ENCODE peak calls at places on chromosomes 5 and 9, in four cellular contexts. One of them, this sample, is unnamed.

GRCh38 chr5:134004626-134005414 is at the start of gene VDAC1:
- DNase-seq in lower lobe of right lung: peak
- DNase-seq in psoas muscle: peak
- DNase-seq in cardiac muscle cell: peak
- DNase-seq in this sample: peak

GRCh38 chr9:33170464-33171156 is 3.5 kb upstream of the B4GALT1 start:
- DNase-seq in cardiac muscle cell: peak
- DNase-seq in psoas muscle: peak
- DNase-seq in lower lobe of right lung: peak
- DNase-seq in this sample: peak

GRCh38 chr5:180007582-180007981 is 64.0 kb downstream of the RNF130 start:
- DNase-seq in lower lobe of right lung: no peak
- DNase-seq in cardiac muscle cell: peak
- DNase-seq in psoas muscle: no peak
- DNase-seq in this sample: peak

GRCh38 chr5:79075646-79076426 is 6.3 kb downstream of the BHMT2 start:
- DNase-seq in lower lobe of right lung: no peak
- DNase-seq in psoas muscle: no peak
- DNase-seq in cardiac muscle cell: no peak
- DNase-seq in this sample: no peak

GRCh38 chr9:7180247-7180646 is 422.5 kb downstream of the KDM4C start:
- DNase-seq in psoas muscle: no peak
- DNase-seq in lower lobe of right lung: no peak
- DNase-seq in cardiac muscle cell: no peak
- DNase-seq in this sample: peak

GRCh38 chr9:83957029-83957513 is 22.9 kb downstream of the HNRNPK start:
- DNase-seq in psoas muscle: no peak
- DNase-seq in cardiac muscle cell: no peak
- DNase-seq in lower lobe of right lung: no peak
- DNase-seq in this sample: no peak

GRCh38 chr5:63351164-63351563 is 611.1 kb downstream of the HTR1A start:
- DNase-seq in lower lobe of right lung: no peak
- DNase-seq in cardiac muscle cell: no peak
- DNase-seq in psoas muscle: no peak
- DNase-seq in this sample: no peak

GRCh38 chr9:2815661-2816060 is 28.2 kb downstream of the PUM3 start:
- DNase-seq in cardiac muscle cell: no peak
- DNase-seq in psoas muscle: no peak
- DNase-seq in lower lobe of right lung: no peak
- DNase-seq in this sample: no peak

GRCh38 chr9:101162231-101162630 is 133.7 kb downstream of the PLPPR1 start:
- DNase-seq in cardiac muscle cell: no peak
- DNase-seq in psoas muscle: no peak
- DNase-seq in lower lobe of right lung: no peak
- DNase-seq in this sample: peak

GRCh38 chr5:57976506-57976905 is 483.4 kb downstream of the PLK2 start:
- DNase-seq in psoas muscle: no peak
- DNase-seq in cardiac muscle cell: no peak
- DNase-seq in lower lobe of right lung: no peak
- DNase-seq in this sample: no peak

GRCh38 chr5:67246108-67246507 is 49.5 kb upstream of the CD180 start:
- DNase-seq in cardiac muscle cell: peak
- DNase-seq in psoas muscle: no peak
- DNase-seq in lower lobe of right lung: no peak
- DNase-seq in this sample: peak

GRCh38 chr5:18119156-18119785 is 485.0 kb downstream of the TAF11L14 start:
- DNase-seq in psoas muscle: no peak
- DNase-seq in cardiac muscle cell: no peak
- DNase-seq in lower lobe of right lung: no peak
- DNase-seq in this sample: peak

GRCh38 chr9:121333950-121334773 is 35.9 kb downstream of the STOM start:
- DNase-seq in cardiac muscle cell: no peak
- DNase-seq in psoas muscle: no peak
- DNase-seq in lower lobe of right lung: no peak
- DNase-seq in this sample: no peak

GRCh38 chr5:147522435-147522834 is 12.6 kb upstream of the DPYSL3 start:
- DNase-seq in lower lobe of right lung: no peak
- DNase-seq in psoas muscle: no peak
- DNase-seq in cardiac muscle cell: no peak
- DNase-seq in this sample: peak

GRCh38 chr9:89802809-89803355 is 198.1 kb downstream of the GADD45G start:
- DNase-seq in cardiac muscle cell: no peak
- DNase-seq in psoas muscle: peak
- DNase-seq in lower lobe of right lung: peak
- DNase-seq in this sample: no peak

GRCh38 chr9:25226901-25227686 is 451.1 kb downstream of the TUSC1 start:
- DNase-seq in cardiac muscle cell: no peak
- DNase-seq in lower lobe of right lung: no peak
- DNase-seq in psoas muscle: no peak
- DNase-seq in this sample: no peak

GRCh38 chr9:25225938-25226760 is 452.1 kb downstream of the TUSC1 start:
- DNase-seq in psoas muscle: no peak
- DNase-seq in cardiac muscle cell: no peak
- DNase-seq in lower lobe of right lung: no peak
- DNase-seq in this sample: no peak

DNA sequence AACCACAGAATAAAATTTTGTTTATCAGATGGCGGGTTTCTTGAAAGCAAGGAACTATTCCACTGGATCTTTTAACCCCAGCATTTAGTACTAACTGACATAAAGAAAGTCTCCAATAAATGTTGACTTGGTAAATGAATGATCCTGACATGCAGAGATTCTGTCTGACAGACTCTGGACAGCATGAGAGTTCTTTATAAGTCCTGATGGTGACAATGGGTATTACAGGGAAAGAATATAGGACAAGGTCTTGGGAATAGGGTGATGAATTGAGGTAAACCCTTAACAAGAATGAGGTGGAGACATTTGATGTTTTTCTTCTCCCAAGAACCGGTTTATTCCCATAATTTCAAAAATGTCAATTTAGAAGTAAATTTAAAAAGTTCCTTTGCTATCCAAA is 453.9 kb downstream of the TUSC1 start:
- DNase-seq in psoas muscle: no peak
- DNase-seq in lower lobe of right lung: no peak
- DNase-seq in cardiac muscle cell: no peak
- DNase-seq in this sample: no peak
- H3K4me3 ChIP-seq in psoas muscle: no peak
- H3K4me3 ChIP-seq in lower lobe of right lung: no peak
- H3K4me3 ChIP-seq in cardiac muscle cell: no peak
- H3K4me3 ChIP-seq in this sample: no peak

GRCh38 chr5:96172436-96172835 is 210.8 kb upstream of the ELL2 start:
- DNase-seq in psoas muscle: no peak
- DNase-seq in cardiac muscle cell: no peak
- DNase-seq in lower lobe of right lung: no peak
- DNase-seq in this sample: no peak

GRCh38 chr5:96175090-96175489 is 213.4 kb upstream of the ELL2 start:
- DNase-seq in lower lobe of right lung: no peak
- DNase-seq in psoas muscle: no peak
- DNase-seq in cardiac muscle cell: no peak
- DNase-seq in this sample: no peak

GRCh38 chr5:96177303-96177869 is 215.7 kb upstream of the ELL2 start:
- DNase-seq in lower lobe of right lung: no peak
- DNase-seq in cardiac muscle cell: no peak
- DNase-seq in psoas muscle: no peak
- DNase-seq in this sample: no peak

GRCh38 chr5:96180684-96181083 is 219.0 kb upstream of the ELL2 start:
- DNase-seq in lower lobe of right lung: no peak
- DNase-seq in psoas muscle: no peak
- DNase-seq in cardiac muscle cell: no peak
- DNase-seq in this sample: no peak

GRCh38 chr5:96176022-96176421 is 214.4 kb upstream of the ELL2 start:
- DNase-seq in lower lobe of right lung: no peak
- DNase-seq in cardiac muscle cell: no peak
- DNase-seq in psoas muscle: no peak
- DNase-seq in this sample: no peak
- H3K27ac ChIP-seq in lower lobe of right lung: no peak
- H3K27ac ChIP-seq in cardiac muscle cell: no peak
- H3K27ac ChIP-seq in psoas muscle: no peak
- H3K27ac ChIP-seq in this sample: no peak

GRCh38 chr5:54310433-54311177 is at the start of gene ARL15:
- DNase-seq in psoas muscle: peak
- DNase-seq in cardiac muscle cell: peak
- DNase-seq in lower lobe of right lung: peak
- DNase-seq in this sample: peak
- TF ChIP-seq CTCF in psoas muscle: no peak
- TF ChIP-seq CTCF in cardiac muscle cell: no peak
- TF ChIP-seq CTCF in lower lobe of right lung: peak
- TF ChIP-seq CTCF in this sample: no peak

GRCh38 chr9:37029304-37029775 is 4.7 kb downstream of the PAX5 start:
- DNase-seq in psoas muscle: no peak
- DNase-seq in lower lobe of right lung: no peak
- DNase-seq in cardiac muscle cell: no peak
- DNase-seq in this sample: peak
- H3K4me3 ChIP-seq in psoas muscle: peak
- H3K4me3 ChIP-seq in lower lobe of right lung: no peak
- H3K4me3 ChIP-seq in cardiac muscle cell: no peak
- H3K4me3 ChIP-seq in this sample: peak

DNA sequence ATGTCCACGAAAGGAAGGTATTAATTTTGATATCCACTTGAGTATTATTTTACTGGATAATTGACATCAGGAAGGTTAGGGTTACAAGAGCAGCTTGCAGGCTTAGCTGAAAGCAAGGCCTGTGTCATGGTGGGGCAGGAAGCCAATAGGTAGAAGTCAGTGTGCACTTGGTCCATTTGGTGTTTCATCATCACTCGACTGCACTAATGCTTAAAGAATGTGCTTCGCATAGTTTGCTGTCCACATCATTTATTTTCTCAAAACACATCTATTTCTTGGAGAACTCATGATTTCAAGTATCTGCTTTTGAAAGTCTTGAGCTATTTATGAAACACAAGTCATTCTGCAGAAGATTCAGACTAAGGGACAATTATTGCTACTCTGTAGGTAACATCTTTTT is 59.6 kb upstream of the GNA14 start:
- DNase-seq in psoas muscle: peak
- DNase-seq in lower lobe of right lung: peak
- DNase-seq in cardiac muscle cell: no peak
- DNase-seq in this sample: no peak
- H3K27ac ChIP-seq in psoas muscle: no peak
- H3K27ac ChIP-seq in lower lobe of right lung: no peak
- H3K27ac ChIP-seq in cardiac muscle cell: no peak
- H3K27ac ChIP-seq in this sample: no peak

GRCh38 chr9:98254236-98255063 is 999 bp downstream of the TBC1D2 start:
- DNase-seq in lower lobe of right lung: no peak
- DNase-seq in psoas muscle: no peak
- DNase-seq in cardiac muscle cell: no peak
- DNase-seq in this sample: no peak

GRCh38 chr9:98253563-98253962 is 1.9 kb downstream of the TBC1D2 start:
- DNase-seq in cardiac muscle cell: no peak
- DNase-seq in psoas muscle: no peak
- DNase-seq in lower lobe of right lung: no peak
- DNase-seq in this sample: no peak

GRCh38 chr9:98255064-98255577 is 328 bp downstream of the TBC1D2 start:
- DNase-seq in lower lobe of right lung: peak
- DNase-seq in cardiac muscle cell: peak
- DNase-seq in psoas muscle: no peak
- DNase-seq in this sample: peak

GRCh38 chr9:98256632-98257218 is 1.3 kb upstream of the TBC1D2 start:
- DNase-seq in cardiac muscle cell: no peak
- DNase-seq in lower lobe of right lung: no peak
- DNase-seq in psoas muscle: no peak
- DNase-seq in this sample: peak

DNA sequence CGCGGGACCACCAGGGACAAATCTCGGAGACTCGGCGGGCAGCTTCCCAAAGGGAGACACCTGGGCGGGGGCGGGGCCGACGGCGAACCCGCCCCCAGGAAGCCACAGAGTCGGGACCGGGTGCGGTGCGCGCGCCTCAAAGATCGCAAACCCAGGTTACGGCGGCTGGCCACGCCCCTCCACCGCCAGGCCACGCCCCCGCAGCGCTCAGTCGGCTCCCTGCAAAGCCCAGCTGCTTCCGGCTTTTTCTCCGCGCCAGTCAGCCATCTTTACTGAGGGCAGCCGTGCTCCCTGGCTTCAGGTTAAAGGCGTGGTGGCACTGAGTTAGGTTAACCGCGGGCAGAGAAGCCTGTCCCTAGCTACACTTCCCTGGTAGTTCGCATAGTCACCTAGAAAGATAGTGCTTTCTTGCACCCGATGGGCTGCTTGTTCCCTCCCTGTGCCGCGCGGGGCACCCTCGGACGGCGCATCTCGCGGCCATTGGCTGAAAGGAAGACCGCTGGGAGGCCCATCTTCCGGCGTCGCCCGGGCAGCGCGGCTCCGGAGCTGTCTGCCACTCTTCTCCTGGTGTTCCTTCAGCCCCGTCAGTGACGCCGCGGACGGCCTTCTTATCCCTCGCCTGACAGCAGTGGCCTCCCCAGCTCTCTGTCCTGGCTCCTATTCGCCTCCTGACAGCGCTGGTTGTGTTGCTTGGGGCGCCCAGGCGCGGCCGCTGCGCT is at the start of gene TBC1D2:
- DNase-seq in cardiac muscle cell: peak
- DNase-seq in lower lobe of right lung: peak
- DNase-seq in psoas muscle: peak
- DNase-seq in this sample: peak
- TF ChIP-seq CTCF in cardiac muscle cell: peak
- TF ChIP-seq CTCF in lower lobe of right lung: peak
- TF ChIP-seq CTCF in psoas muscle: no peak
- TF ChIP-seq CTCF in this sample: peak

GRCh38 chr5:170861855-170862766 is at the start of gene RANBP17:
- DNase-seq in psoas muscle: peak
- DNase-seq in cardiac muscle cell: peak
- DNase-seq in lower lobe of right lung: peak
- DNase-seq in this sample: peak
- H3K4me3 ChIP-seq in psoas muscle: peak
- H3K4me3 ChIP-seq in cardiac muscle cell: peak
- H3K4me3 ChIP-seq in lower lobe of right lung: peak
- H3K4me3 ChIP-seq in this sample: peak

DNA sequence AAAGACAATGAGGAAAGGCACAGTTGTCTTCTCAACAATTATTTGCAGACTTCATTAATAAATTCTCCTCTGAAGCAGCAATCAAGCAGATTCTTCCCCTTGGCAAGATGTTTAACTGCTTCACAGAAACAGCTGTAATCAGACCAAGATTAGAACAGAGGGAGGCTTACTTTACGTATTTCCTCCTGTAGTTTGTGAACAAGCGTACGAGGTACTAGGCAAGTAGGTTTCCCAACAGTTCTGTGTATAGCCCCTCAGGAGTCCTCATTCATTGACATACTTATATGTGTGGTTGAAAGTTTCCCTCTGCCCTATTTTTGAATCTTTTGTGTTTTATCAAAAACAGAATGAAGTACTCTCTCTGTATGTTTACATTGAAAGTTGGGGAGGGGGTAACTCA is 128.0 kb downstream of the SPATA31D1 start:
- DNase-seq in psoas muscle: no peak
- DNase-seq in lower lobe of right lung: no peak
- DNase-seq in cardiac muscle cell: no peak
- DNase-seq in this sample: no peak
- H3K27ac ChIP-seq in psoas muscle: no peak
- H3K27ac ChIP-seq in lower lobe of right lung: no peak
- H3K27ac ChIP-seq in cardiac muscle cell: no peak
- H3K27ac ChIP-seq in this sample: no peak